ENCODE peak calls at places on chromosomes 11 and 22, in six cellular contexts. T, M, O, P, G and R are unnamed samples.

GRCh38 chr11:26992031-26992541 is 1.8 kb upstream of the FIBIN start:
- DNase-seq in T (peak), M (no peak), O (no peak), P (no peak), G (no peak), R (no peak)

GRCh38 chr11:98561216-98561615 is 459.5 kb upstream of the CNTN5 start:
- DNase-seq in T (no peak), M (no peak), O (peak), P (no peak), G (no peak), R (no peak)

GRCh38 chr11:125132586-125132985 is 21.2 kb upstream of the TMEM218 start:
- DNase-seq in T (no peak), M (no peak), O (no peak), P (no peak), G (no peak), R (no peak)

GRCh38 chr11:95524328-95525036 is 265.1 kb downstream of the FAM76B start:
- DNase-seq in T (no peak), M (no peak), O (no peak), P (no peak), G (no peak), R (no peak)

GRCh38 chr22:35231585-35232084 is 25.7 kb upstream of the HMGXB4 start:
- DNase-seq in T (peak), M (peak), O (peak), P (no peak), G (peak), R (peak)

GRCh38 chr11:121894581-121894980 is 221.4 kb downstream of the BLID start:
- DNase-seq in T (peak), M (no peak), O (no peak), P (no peak), G (no peak), R (no peak)

GRCh38 chr11:9001736-9002135 is 2.1 kb downstream of the NRIP3 start:
- DNase-seq in T (peak), M (no peak), O (no peak), P (no peak), G (no peak), R (no peak)

GRCh38 chr22:39204216-39204615 is 40.6 kb downstream of the PDGFB start:
- DNase-seq in T (no peak), M (no peak), O (peak), P (no peak), G (no peak), R (no peak)

GRCh38 chr11:85665756-85666155 is 827 bp upstream of the CREBZF start:
- DNase-seq in T (peak), M (no peak), O (no peak), P (no peak), G (no peak), R (no peak)

GRCh38 chr22:29642694-29643093 is 39.3 kb downstream of the NF2 start:
- DNase-seq in T (no peak), M (no peak), O (no peak), P (no peak), G (no peak), R (no peak)
- TF ChIP-seq CTCF in T (no peak), M (no peak), O (no peak), P (no peak), G (no peak), R (no peak)

GRCh38 chr11:843086-843704 is 543 bp downstream of the TSPAN4 start:
- DNase-seq in T (no peak), M (no peak), O (peak), P (no peak), G (no peak), R (no peak)

GRCh38 chr11:843818-844692 is 1.4 kb downstream of the TSPAN4 start:
- DNase-seq in T (peak), M (peak), O (peak), P (peak), G (peak), R (no peak)

GRCh38 chr11:839875-840617 is 2.3 kb downstream of the POLR2L start:
- DNase-seq in T (no peak), M (no peak), O (no peak), P (no peak), G (peak), R (no peak)

GRCh38 chr11:841981-842369 is 354 bp downstream of the POLR2L start:
- DNase-seq in T (no peak), M (no peak), O (no peak), P (no peak), G (no peak), R (no peak)

GRCh38 chr11:842370-843002 is at the start of the genes POLR2L and TSPAN4:
- DNase-seq in T (peak), M (peak), O (peak), P (peak), G (peak), R (peak)
- TF ChIP-seq CTCF in T (no peak), M (no peak), O (no peak), P (no peak), G (no peak), R (no peak)

GRCh38 chr11:64918056-64918455 is 1.0 kb upstream of the ATG2A start:
- DNase-seq in T (peak), M (peak), O (no peak), P (no peak), G (peak), R (no peak)
- TF ChIP-seq CTCF in T (peak), M (no peak), O (no peak), P (no peak), G (no peak), R (peak)

GRCh38 chr11:65059523-65059922 is 1.2 kb upstream of the NAALADL1 start:
- DNase-seq in T (no peak), M (no peak), O (no peak), P (no peak), G (no peak), R (no peak)

GRCh38 chr11:65063532-65063931 is 5.2 kb upstream of the NAALADL1 start:
- DNase-seq in T (no peak), M (no peak), O (no peak), P (no peak), G (no peak), R (no peak)

GRCh38 chr11:65059959-65060824 is 1.8 kb upstream of the NAALADL1 start:
- DNase-seq in T (peak), M (no peak), O (no peak), P (no peak), G (no peak), R (no peak)

GRCh38 chr11:65058419-65059054 is at the start of gene NAALADL1:
- DNase-seq in T (no peak), M (no peak), O (no peak), P (no peak), G (no peak), R (no peak)

DNA sequence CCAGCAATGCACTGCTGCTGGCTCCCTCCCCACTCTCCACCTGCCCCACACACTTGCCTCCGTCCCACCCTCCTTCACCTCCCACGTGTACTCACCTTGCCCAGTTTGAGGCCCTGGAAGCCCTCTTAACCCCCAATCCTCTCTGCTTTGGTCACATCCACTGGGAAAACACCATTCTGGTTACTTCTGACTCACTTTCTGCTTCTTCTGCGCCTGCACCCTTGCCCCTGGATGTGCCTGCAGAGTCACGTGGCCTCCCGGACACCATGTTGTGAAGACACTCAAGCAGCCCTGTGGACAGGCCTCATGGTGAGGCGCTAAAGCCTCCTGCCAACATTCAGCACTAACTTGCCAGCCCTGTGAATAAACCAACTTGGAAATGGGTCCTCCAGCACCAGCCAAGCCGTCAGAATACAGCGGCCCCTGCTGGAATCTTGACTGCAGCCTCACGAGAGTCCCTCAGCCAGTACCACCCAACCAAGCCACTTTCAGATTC is 2.6 kb upstream of the NAALADL1 start:
- DNase-seq in T (no peak), M (no peak), O (peak), P (no peak), G (peak), R (no peak)
- TF ChIP-seq CTCF in T (no peak), M (no peak), O (peak), P (no peak), G (peak), R (peak)

GRCh38 chr11:22778642-22779041 is 51.0 kb downstream of the SVIP start:
- DNase-seq in T (no peak), M (no peak), O (no peak), P (no peak), G (peak), R (no peak)
- TF ChIP-seq CTCF in T (no peak), M (no peak), O (peak), P (no peak), G (peak), R (peak)

DNA sequence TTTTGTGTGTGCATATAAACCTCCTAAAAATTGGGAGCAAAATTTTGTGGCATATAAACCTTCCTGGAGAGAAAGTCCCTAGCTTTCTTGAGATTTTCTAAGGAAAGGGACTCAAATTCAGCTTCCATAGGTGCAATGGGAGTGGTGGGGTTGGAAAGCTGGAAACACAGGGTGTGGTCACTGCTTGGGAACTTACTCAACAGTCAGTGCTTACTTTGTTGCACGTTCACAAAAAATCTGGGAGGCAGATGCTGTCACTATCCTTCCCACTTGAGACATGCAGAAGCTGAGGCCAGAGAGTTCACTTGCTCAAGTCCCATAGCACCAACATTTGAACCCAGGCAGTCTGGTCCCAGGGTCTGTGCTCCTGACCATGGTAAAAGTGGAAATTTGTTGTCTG is 3.9 kb upstream of the CATSPERZ start:
- DNase-seq in T (no peak), M (no peak), O (no peak), P (no peak), G (no peak), R (no peak)
- TF ChIP-seq CTCF in T (no peak), M (no peak), O (no peak), P (no peak), G (no peak), R (no peak)